ENCODE peak calls at places on chromosomes 3 and 15, in five cellular contexts. One of them, this sample, is unnamed.

GRCh38 chr3:156547637-156548036 is 7.3 kb downstream of the SSR3 start:
- DNase-seq in HFFc6: peak
- DNase-seq in left ventricle myocardium inferior: no peak
- DNase-seq in endothelial cell: no peak
- DNase-seq in heart left ventricle: no peak
- DNase-seq in this sample: no peak

GRCh38 chr3:196985954-196986885 is 17.6 kb upstream of the PIGZ start:
- DNase-seq in left ventricle myocardium inferior: no peak
- DNase-seq in HFFc6: no peak
- DNase-seq in endothelial cell: no peak
- DNase-seq in heart left ventricle: peak
- DNase-seq in this sample: no peak

GRCh38 chr3:160801386-160802118 is 45.5 kb downstream of the PPM1L start:
- DNase-seq in heart left ventricle: peak
- DNase-seq in endothelial cell: no peak
- DNase-seq in left ventricle myocardium inferior: peak
- DNase-seq in HFFc6: peak
- DNase-seq in this sample: no peak

GRCh38 chr3:187968883-187969580 is 184.9 kb upstream of the LPP start:
- DNase-seq in HFFc6: peak
- DNase-seq in heart left ventricle: no peak
- DNase-seq in left ventricle myocardium inferior: no peak
- DNase-seq in endothelial cell: no peak
- DNase-seq in this sample: no peak

GRCh38 chr3:16448691-16449090 is 64.8 kb downstream of the RFTN1 start:
- DNase-seq in left ventricle myocardium inferior: peak
- DNase-seq in endothelial cell: no peak
- DNase-seq in HFFc6: peak
- DNase-seq in heart left ventricle: peak
- DNase-seq in this sample: no peak

GRCh38 chr3:72733676-72734075 is 114.6 kb downstream of the SHQ1 start:
- DNase-seq in heart left ventricle: no peak
- DNase-seq in left ventricle myocardium inferior: no peak
- DNase-seq in endothelial cell: no peak
- DNase-seq in HFFc6: no peak
- DNase-seq in this sample: no peak

GRCh38 chr3:8506611-8507061 is 5.0 kb downstream of the LMCD1 start:
- DNase-seq in left ventricle myocardium inferior: no peak
- DNase-seq in endothelial cell: no peak
- DNase-seq in heart left ventricle: no peak
- DNase-seq in HFFc6: peak
- DNase-seq in this sample: no peak

GRCh38 chr3:10778492-10779292 is 37.3 kb upstream of the SLC6A11 start:
- DNase-seq in endothelial cell: no peak
- DNase-seq in heart left ventricle: no peak
- DNase-seq in HFFc6: no peak
- DNase-seq in left ventricle myocardium inferior: no peak
- DNase-seq in this sample: no peak

GRCh38 chr15:75929799-75930565 is 26.3 kb downstream of the FBXO22 start:
- DNase-seq in endothelial cell: no peak
- DNase-seq in HFFc6: no peak
- DNase-seq in left ventricle myocardium inferior: no peak
- DNase-seq in heart left ventricle: no peak
- DNase-seq in this sample: no peak

DNA sequence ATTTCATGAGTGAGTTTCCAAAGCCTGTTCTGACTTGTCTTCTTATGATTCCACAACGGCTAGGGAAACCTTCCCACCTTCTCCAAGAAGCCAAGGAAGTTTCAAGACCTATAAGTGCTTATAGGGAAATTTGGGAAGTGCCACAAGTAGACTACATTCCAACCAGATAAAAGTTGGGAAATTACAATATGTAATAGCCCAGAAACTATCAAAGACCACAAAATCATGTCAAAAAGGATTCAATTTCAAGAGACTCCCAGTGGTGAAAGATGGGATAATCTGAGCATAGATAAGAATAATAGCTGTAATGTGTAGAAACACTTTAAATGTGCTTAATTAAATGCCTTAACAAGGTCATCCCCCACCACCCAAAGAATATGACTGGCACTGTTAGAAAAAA is 169.2 kb upstream of the SLC2A2 start:
- DNase-seq in HFFc6: no peak
- DNase-seq in heart left ventricle: no peak
- DNase-seq in left ventricle myocardium inferior: no peak
- DNase-seq in endothelial cell: no peak
- DNase-seq in this sample: no peak
- TF ChIP-seq CTCF in HFFc6: peak
- TF ChIP-seq CTCF in heart left ventricle: no peak
- TF ChIP-seq CTCF in left ventricle myocardium inferior: no peak
- TF ChIP-seq CTCF in endothelial cell: peak
- TF ChIP-seq CTCF in this sample: no peak

DNA sequence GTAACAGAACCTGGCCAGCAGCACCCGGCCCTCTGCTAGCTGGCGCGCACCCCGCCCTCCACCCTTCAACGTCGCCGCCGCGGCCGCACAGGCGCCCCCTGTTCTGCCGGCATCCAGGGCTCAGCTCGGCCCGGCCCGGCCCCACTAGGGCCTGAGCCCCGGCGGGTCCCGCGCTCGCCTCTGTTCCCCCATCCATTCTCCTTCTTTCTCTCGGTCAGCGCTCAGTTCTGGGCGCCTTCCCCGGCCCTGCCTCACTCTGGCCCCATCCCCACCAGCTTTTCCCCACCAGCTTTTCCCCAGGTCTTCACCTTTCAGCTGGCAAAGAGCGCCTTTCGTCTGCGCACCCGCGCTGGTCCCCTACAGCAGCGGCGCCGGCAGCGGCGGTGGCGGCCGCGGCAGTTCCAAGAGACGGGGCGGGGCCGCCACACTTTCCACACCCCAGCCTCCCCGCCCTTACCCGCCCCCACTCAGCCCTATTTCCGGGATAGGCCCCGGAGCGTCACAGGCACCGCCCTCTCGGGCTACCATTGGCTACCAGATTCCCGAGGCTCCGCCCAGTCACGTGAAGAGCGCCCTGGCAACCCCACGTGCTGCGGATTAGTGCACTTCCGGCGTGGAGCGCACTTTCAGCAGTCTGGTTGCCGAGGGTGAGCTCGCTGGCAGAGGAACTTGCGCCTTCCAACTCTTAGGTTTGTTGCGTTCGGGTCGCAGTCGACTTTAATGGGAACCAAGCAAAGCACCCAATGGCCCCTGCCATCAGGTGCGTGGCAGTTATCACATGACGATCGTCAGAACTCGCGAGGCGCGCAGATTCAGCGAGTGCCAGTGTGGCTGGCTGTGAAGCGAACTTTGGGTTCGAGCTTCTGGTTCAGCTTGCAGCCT is at the start of gene EIF5A2:
- DNase-seq in endothelial cell: peak
- DNase-seq in heart left ventricle: peak
- DNase-seq in HFFc6: peak
- DNase-seq in left ventricle myocardium inferior: peak
- DNase-seq in this sample: peak
- TF ChIP-seq CTCF in endothelial cell: no peak
- TF ChIP-seq CTCF in heart left ventricle: no peak
- TF ChIP-seq CTCF in HFFc6: peak
- TF ChIP-seq CTCF in left ventricle myocardium inferior: no peak
- TF ChIP-seq CTCF in this sample: no peak

GRCh38 chr3:146416366-146416765 is 53.0 kb downstream of the PLSCR2 start:
- DNase-seq in endothelial cell: no peak
- DNase-seq in heart left ventricle: no peak
- DNase-seq in HFFc6: no peak
- DNase-seq in left ventricle myocardium inferior: no peak
- DNase-seq in this sample: no peak

DNA sequence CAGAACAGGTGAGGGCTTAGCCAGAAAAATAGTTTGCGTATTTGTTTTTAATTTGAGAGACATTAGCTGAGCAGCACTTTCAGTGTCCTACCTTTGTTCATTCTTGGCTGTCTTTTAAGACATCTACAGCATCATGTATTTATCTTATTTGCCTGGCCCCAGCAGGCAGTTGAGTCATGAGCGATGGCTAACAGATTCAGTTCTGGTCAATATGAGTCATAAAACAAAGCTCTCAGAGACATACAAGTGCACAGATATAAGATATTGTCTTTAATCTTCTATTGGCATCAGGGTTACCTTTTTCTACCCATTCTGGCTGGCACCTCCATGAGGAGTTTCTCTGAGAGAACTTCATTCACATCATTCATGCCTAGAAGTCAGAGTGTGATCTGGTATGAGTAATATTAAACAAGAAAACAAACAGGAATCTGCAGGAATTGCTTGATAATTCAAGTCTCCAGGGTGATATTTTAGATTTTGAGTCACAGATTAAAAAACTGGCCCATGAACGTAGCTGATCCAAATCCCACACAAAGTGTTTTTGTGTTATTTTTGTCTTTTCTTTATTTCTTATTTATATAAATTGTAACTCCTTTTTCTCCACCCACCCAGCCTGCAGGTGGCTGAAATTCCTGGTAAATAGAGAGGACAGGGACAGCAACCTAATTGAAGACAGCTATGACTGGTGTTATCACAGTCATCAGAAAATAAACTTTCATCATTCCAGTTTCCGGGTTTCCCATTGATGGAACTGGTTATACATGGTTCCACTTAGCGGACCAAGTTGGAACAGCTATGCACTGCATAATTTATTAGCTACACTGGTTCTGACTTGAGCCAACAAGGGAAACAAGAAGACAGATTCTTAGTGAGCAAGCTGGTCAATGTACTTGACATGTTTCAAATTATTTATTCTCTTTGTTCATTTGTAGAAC is 47.3 kb downstream of the PLSCR2 start:
- DNase-seq in heart left ventricle: no peak
- DNase-seq in endothelial cell: no peak
- DNase-seq in HFFc6: peak
- DNase-seq in left ventricle myocardium inferior: no peak
- DNase-seq in this sample: no peak
- TF ChIP-seq CTCF in heart left ventricle: no peak
- TF ChIP-seq CTCF in endothelial cell: no peak
- TF ChIP-seq CTCF in HFFc6: no peak
- TF ChIP-seq CTCF in left ventricle myocardium inferior: no peak
- TF ChIP-seq CTCF in this sample: no peak

DNA sequence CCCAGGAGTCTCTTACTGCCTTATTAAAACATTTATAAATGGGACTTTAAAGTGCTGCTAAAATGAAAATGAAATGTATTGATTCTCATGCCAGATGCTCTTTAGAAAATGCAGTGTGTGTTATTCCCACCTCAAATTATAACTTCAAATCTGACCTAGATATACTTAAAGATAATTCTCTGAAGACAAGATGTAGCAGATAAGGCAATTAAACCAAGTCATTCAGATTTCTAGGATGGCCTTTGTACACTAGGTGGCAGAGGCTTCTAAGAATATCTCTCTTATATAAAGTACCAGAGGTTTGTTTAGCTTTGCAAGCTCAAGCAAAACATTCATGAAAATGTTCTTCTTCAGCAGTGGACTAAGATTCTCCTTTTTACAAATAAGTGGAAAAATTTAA is 26.9 kb upstream of the GOLGA8B start:
- DNase-seq in left ventricle myocardium inferior: no peak
- DNase-seq in endothelial cell: no peak
- DNase-seq in heart left ventricle: no peak
- DNase-seq in HFFc6: peak
- DNase-seq in this sample: no peak
- TF ChIP-seq CTCF in left ventricle myocardium inferior: peak
- TF ChIP-seq CTCF in endothelial cell: peak
- TF ChIP-seq CTCF in heart left ventricle: no peak
- TF ChIP-seq CTCF in HFFc6: peak
- TF ChIP-seq CTCF in this sample: peak

GRCh38 chr15:86213420-86213819 is 133.7 kb downstream of the AGBL1 start:
- DNase-seq in heart left ventricle: no peak
- DNase-seq in left ventricle myocardium inferior: no peak
- DNase-seq in HFFc6: no peak
- DNase-seq in endothelial cell: no peak
- DNase-seq in this sample: no peak
- TF ChIP-seq CTCF in heart left ventricle: no peak
- TF ChIP-seq CTCF in left ventricle myocardium inferior: no peak
- TF ChIP-seq CTCF in HFFc6: no peak
- TF ChIP-seq CTCF in endothelial cell: peak
- TF ChIP-seq CTCF in this sample: no peak

GRCh38 chr3:117400303-117400702 is 690.7 kb downstream of the TUSC7 start:
- DNase-seq in left ventricle myocardium inferior: no peak
- DNase-seq in endothelial cell: no peak
- DNase-seq in HFFc6: no peak
- DNase-seq in heart left ventricle: no peak
- DNase-seq in this sample: no peak

GRCh38 chr3:117393119-117393518 is 683.5 kb downstream of the TUSC7 start:
- DNase-seq in heart left ventricle: no peak
- DNase-seq in left ventricle myocardium inferior: no peak
- DNase-seq in endothelial cell: no peak
- DNase-seq in HFFc6: no peak
- DNase-seq in this sample: no peak

GRCh38 chr3:117399311-117400068 is 689.9 kb downstream of the TUSC7 start:
- DNase-seq in endothelial cell: no peak
- DNase-seq in left ventricle myocardium inferior: no peak
- DNase-seq in heart left ventricle: no peak
- DNase-seq in HFFc6: no peak
- DNase-seq in this sample: no peak

GRCh38 chr3:117393801-117394200 is 684.2 kb downstream of the TUSC7 start:
- DNase-seq in left ventricle myocardium inferior: no peak
- DNase-seq in endothelial cell: no peak
- DNase-seq in HFFc6: no peak
- DNase-seq in heart left ventricle: no peak
- DNase-seq in this sample: no peak

GRCh38 chr3:117398166-117398954 is 688.8 kb downstream of the TUSC7 start:
- DNase-seq in heart left ventricle: no peak
- DNase-seq in left ventricle myocardium inferior: no peak
- DNase-seq in endothelial cell: no peak
- DNase-seq in HFFc6: no peak
- DNase-seq in this sample: no peak
- TF ChIP-seq CTCF in heart left ventricle: no peak
- TF ChIP-seq CTCF in left ventricle myocardium inferior: no peak
- TF ChIP-seq CTCF in endothelial cell: no peak
- TF ChIP-seq CTCF in HFFc6: no peak
- TF ChIP-seq CTCF in this sample: no peak

GRCh38 chr3:15305366-15305844 is 27.0 kb downstream of the SH3BP5 start:
- DNase-seq in HFFc6: no peak
- DNase-seq in left ventricle myocardium inferior: no peak
- DNase-seq in heart left ventricle: no peak
- DNase-seq in endothelial cell: peak
- DNase-seq in this sample: peak

GRCh38 chr3:15303728-15304127 is 28.7 kb downstream of the SH3BP5 start:
- DNase-seq in left ventricle myocardium inferior: no peak
- DNase-seq in endothelial cell: no peak
- DNase-seq in HFFc6: no peak
- DNase-seq in heart left ventricle: peak
- DNase-seq in this sample: no peak

GRCh38 chr3:15301761-15302160 is 30.6 kb downstream of the SH3BP5 start:
- DNase-seq in heart left ventricle: no peak
- DNase-seq in HFFc6: no peak
- DNase-seq in endothelial cell: no peak
- DNase-seq in left ventricle myocardium inferior: no peak
- DNase-seq in this sample: no peak

GRCh38 chr3:15300318-15301078 is 31.9 kb downstream of the SH3BP5 start:
- DNase-seq in endothelial cell: peak
- DNase-seq in heart left ventricle: no peak
- DNase-seq in HFFc6: peak
- DNase-seq in left ventricle myocardium inferior: no peak
- DNase-seq in this sample: peak

DNA sequence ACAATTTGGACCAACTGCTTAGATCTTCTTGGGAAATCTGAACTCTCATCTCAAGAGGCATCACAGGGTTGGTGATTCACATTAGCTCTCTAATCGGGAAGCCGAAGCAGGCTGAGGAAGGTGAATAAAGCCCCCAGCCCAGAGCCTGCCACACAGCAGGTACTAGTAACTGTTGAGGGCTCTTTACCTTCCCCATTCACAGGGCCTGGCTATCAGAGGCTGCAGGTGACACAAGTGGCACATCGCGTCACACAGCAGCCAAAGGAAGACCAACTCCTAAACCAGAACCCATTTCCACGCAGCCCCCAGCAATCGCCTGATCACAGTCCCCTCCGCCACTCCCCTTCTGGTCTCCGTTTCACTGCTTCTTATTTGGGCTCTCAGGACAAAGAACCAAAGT is 29.2 kb downstream of the SH3BP5 start:
- DNase-seq in heart left ventricle: no peak
- DNase-seq in left ventricle myocardium inferior: no peak
- DNase-seq in HFFc6: no peak
- DNase-seq in endothelial cell: no peak
- DNase-seq in this sample: no peak
- TF ChIP-seq CTCF in heart left ventricle: no peak
- TF ChIP-seq CTCF in left ventricle myocardium inferior: no peak
- TF ChIP-seq CTCF in HFFc6: no peak
- TF ChIP-seq CTCF in endothelial cell: no peak
- TF ChIP-seq CTCF in this sample: no peak